ENCODE peak calls at places on chromosomes 11 and 22, in eight cellular contexts. D, Q, G, Y, U, F, L and K are unnamed samples.
A peak's percentile ranks its signal among the peaks of the same experiment; 100 is the strongest.

GRCh38 chr11:119081682-119082081 is 3.0 kb upstream of the HMBS start:
- DNase-seq in D (no peak), Q (no peak), G (no peak), Y (no peak), U (no peak), F (no peak), L (no peak), K (no peak)

GRCh38 chr11:134343646-134344045 is 11.9 kb downstream of the GLB1L2 start:
- DNase-seq in D (no peak), Q (no peak), G (no peak), Y (no peak), U (no peak), F (no peak), L (no peak), K (no peak)

GRCh38 chr11:12981879-12982531 is 27.1 kb upstream of the RASSF10 start:
- DNase-seq in D (no peak), Q (no peak), G (no peak), Y (no peak), U (no peak), F (no peak), L (peak; percentile 13), K (no peak)

GRCh38 chr11:104199041-104199440 is 35.1 kb upstream of the PDGFD start:
- DNase-seq in D (no peak), Q (no peak), G (no peak), Y (no peak), U (no peak), F (no peak), L (no peak), K (no peak)

GRCh38 chr11:102599642-102600261 is 25.4 kb downstream of the MMP20 start:
- DNase-seq in D (no peak), Q (no peak), G (no peak), Y (no peak), U (no peak), F (no peak), L (peak; percentile 96), K (no peak)

GRCh38 chr11:1970956-1971355 is 23.8 kb downstream of the MRPL23 start:
- DNase-seq in D (peak; percentile 11), Q (no peak), G (no peak), Y (peak; percentile 6), U (no peak), F (no peak), L (no peak), K (no peak)

GRCh38 chr22:29450222-29450621 is 11.8 kb downstream of the RFPL1 start:
- DNase-seq in D (no peak), Q (no peak), G (no peak), Y (no peak), U (no peak), F (no peak), L (no peak), K (no peak)

GRCh38 chr11:125110996-125111340 is 458 bp downstream of the TMEM218 start:
- DNase-seq in D (no peak), Q (no peak), G (no peak), Y (peak; percentile 24), U (no peak), F (no peak), L (no peak), K (no peak)

GRCh38 chr11:59204736-59205135 is 8.0 kb downstream of the MPEG1 start:
- DNase-seq in D (no peak), Q (no peak), G (no peak), Y (no peak), U (no peak), F (no peak), L (peak; percentile 7), K (no peak)

GRCh38 chr11:17389205-17389956 is 922 bp upstream of the KCNJ11 start:
- DNase-seq in D (peak; percentile 87), Q (no peak), G (peak; percentile 84), Y (peak; percentile 84), U (peak; percentile 82), F (peak; percentile 61), L (peak; percentile 30), K (peak; percentile 70)

GRCh38 chr11:114345575-114346222 is 49.5 kb downstream of the NNMT start:
- DNase-seq in D (no peak), Q (no peak), G (no peak), Y (no peak), U (no peak), F (no peak), L (no peak), K (no peak)

GRCh38 chr11:106331163-106331562 is 253.7 kb downstream of the AASDHPPT start:
- DNase-seq in D (no peak), Q (no peak), G (no peak), Y (no peak), U (no peak), F (no peak), L (peak; percentile 75), K (no peak)

GRCh38 chr11:70038034-70038834 is 39.9 kb upstream of the ANO1 start:
- DNase-seq in D (no peak), Q (no peak), G (no peak), Y (no peak), U (no peak), F (no peak), L (no peak), K (no peak)

GRCh38 chr11:84503503-84503902 is 1123.6 kb downstream of the DLG2 start:
- DNase-seq in D (no peak), Q (no peak), G (no peak), Y (no peak), U (no peak), F (no peak), L (no peak), K (no peak)

GRCh38 chr11:129975543-129975942 is 27.1 kb downstream of the PRDM10 start:
- DNase-seq in D (no peak), Q (no peak), G (no peak), Y (no peak), U (no peak), F (no peak), L (no peak), K (no peak)

GRCh38 chr22:49935561-49935960 is 17.1 kb downstream of the CRELD2 start:
- DNase-seq in D (no peak), Q (no peak), G (no peak), Y (no peak), U (no peak), F (no peak), L (no peak), K (no peak)

GRCh38 chr11:78373689-78374088 is 43.9 kb downstream of the GAB2 start:
- DNase-seq in D (no peak), Q (no peak), G (no peak), Y (no peak), U (no peak), F (no peak), L (no peak), K (no peak)

GRCh38 chr11:66052664-66052982 is 459 bp downstream of the SF3B2 start:
- DNase-seq in D (no peak), Q (no peak), G (no peak), Y (no peak), U (no peak), F (no peak), L (no peak), K (no peak)

GRCh38 chr11:87722756-87723599 is 452.3 kb downstream of the RAB38 start:
- DNase-seq in D (no peak), Q (no peak), G (no peak), Y (peak; percentile 64), U (no peak), F (no peak), L (peak; percentile 13), K (no peak)

GRCh38 chr11:117918366-117919255 is 10.6 kb downstream of the TMPRSS13 start:
- DNase-seq in D (no peak), Q (no peak), G (no peak), Y (no peak), U (no peak), F (no peak), L (no peak), K (no peak)

GRCh38 chr11:116791002-116791812 is 472 bp downstream of the APOA5 start:
- DNase-seq in D (peak; percentile 89), Q (peak; percentile 56), G (peak; percentile 76), Y (peak; percentile 95), U (peak; percentile 74), F (peak; percentile 59), L (peak; percentile 33), K (peak; percentile 75)

GRCh38 chr11:74319139-74319538 is 7.7 kb upstream of the P4HA3 start:
- DNase-seq in D (no peak), Q (no peak), G (no peak), Y (no peak), U (no peak), F (no peak), L (peak; percentile 94), K (no peak)

GRCh38 chr11:57638005-57638760 is 11.5 kb downstream of the YPEL4 start:
- DNase-seq in D (peak; percentile 72), Q (no peak), G (no peak), Y (peak; percentile 94), U (no peak), F (no peak), L (peak; percentile 85), K (no peak)